ENCODE peak calls at places on chromosomes 1 and 21, in six cellular contexts. Y is CD8-positive, alpha-beta memory T cell; V is mammary epithelial cell; L is psoas muscle; T is endothelial cell of umbilical vein; P is aorta. H is an unnamed sample. For H3K4me1, the result is how much of the 10 kb centered on the place peaks cover.

GRCh38 chr1:50106095-50106761 is 2.5 kb upstream of the ELAVL4 start:
- DNase-seq in L (no peak), P (no peak), T (no peak), V (no peak), Y (no peak), H (no peak)

GRCh38 chr1:207966521-207966920 is 55.6 kb upstream of the CD34 start:
- DNase-seq in Y (no peak), P (no peak), T (peak), V (no peak), L (no peak), H (no peak)

GRCh38 chr1:47181955-47182680 is 7.7 kb downstream of the PDZK1IP1 start:
- DNase-seq in V (peak), Y (no peak), T (peak), P (peak), L (no peak), H (no peak)

GRCh38 chr1:180151508-180151907 is 3.2 kb upstream of the QSOX1 start:
- DNase-seq in Y (no peak), P (no peak), V (peak), L (no peak), T (peak), H (no peak)

GRCh38 chr1:8370928-8371327 is 53.0 kb downstream of the SLC45A1 start:
- DNase-seq in T (no peak), Y (no peak), P (no peak), V (no peak), L (no peak), H (no peak)

GRCh38 chr1:167263784-167264464 is 43.2 kb downstream of the POU2F1 start:
- DNase-seq in P (no peak), V (no peak), T (no peak), L (no peak), Y (peak), H (no peak)

GRCh38 chr1:197342044-197342565 is 74.1 kb downstream of the CRB1 start:
- DNase-seq in P (no peak), Y (no peak), T (no peak), L (no peak), V (no peak), H (no peak)

GRCh38 chr1:214198571-214198970 is 82.4 kb upstream of the SMYD2 start:
- DNase-seq in T (no peak), Y (no peak), P (no peak), L (no peak), V (no peak), H (no peak)

GRCh38 chr1:15543589-15544568 is 17.2 kb downstream of the DNAJC16 start:
- DNase-seq in Y (no peak), V (no peak), L (no peak), P (no peak), T (peak), H (no peak)

GRCh38 chr1:162118063-162118462 is 48.6 kb downstream of the NOS1AP start:
- DNase-seq in L (no peak), P (no peak), T (no peak), Y (no peak), V (no peak), H (no peak)

GRCh38 chr1:18965206-18966173 is 9.0 kb upstream of the IFFO2 start:
- DNase-seq in L (no peak), V (peak), Y (no peak), T (no peak), P (peak), H (no peak)

GRCh38 chr1:92886886-92887419 is 55.1 kb downstream of the RPL5 start:
- DNase-seq in T (no peak), V (no peak), L (no peak), Y (no peak), P (no peak), H (no peak)

GRCh38 chr1:184806296-184806721 is 51.7 kb upstream of the EDEM3 start:
- DNase-seq in Y (no peak), T (no peak), P (no peak), L (no peak), V (no peak), H (no peak)

GRCh38 chr1:24903560-24903954 is 26.5 kb downstream of the RUNX3 start:
- DNase-seq in P (peak), Y (no peak), T (no peak), V (no peak), L (no peak), H (no peak)

GRCh38 chr1:63411081-63411480 is 43.7 kb downstream of the ALG6 start:
- DNase-seq in T (no peak), V (no peak), P (no peak), L (no peak), Y (no peak), H (no peak)

GRCh38 chr1:185861630-185862029 is 127.4 kb downstream of the HMCN1 start:
- DNase-seq in T (peak), L (no peak), P (no peak), Y (no peak), V (no peak), H (no peak)

GRCh38 chr1:226736908-226737818 is 1.9 kb downstream of the ITPKB start:
- DNase-seq in T (peak), P (peak), L (peak), V (peak), Y (peak), H (peak)

GRCh38 chr1:226417830-226418546 is 10.1 kb upstream of the PARP1 start:
- DNase-seq in Y (peak), L (no peak), P (no peak), V (no peak), T (no peak), H (no peak)

GRCh38 chr1:235708390-235708962 is 58.9 kb upstream of the GNG4 start:
- DNase-seq in T (no peak), P (no peak), V (peak), L (no peak), Y (no peak), H (peak)

GRCh38 chr1:235712812-235713211 is 63.2 kb upstream of the GNG4 start:
- DNase-seq in V (no peak), P (no peak), Y (no peak), L (no peak), T (no peak), H (no peak)

GRCh38 chr1:235710665-235711064 is 61.1 kb upstream of the GNG4 start:
- DNase-seq in T (no peak), P (no peak), V (no peak), L (no peak), Y (no peak), H (no peak)

GRCh38 chr1:235709018-235709417 is 59.4 kb upstream of the GNG4 start:
- DNase-seq in P (no peak), V (no peak), T (no peak), Y (no peak), L (no peak), H (no peak)

DNA sequence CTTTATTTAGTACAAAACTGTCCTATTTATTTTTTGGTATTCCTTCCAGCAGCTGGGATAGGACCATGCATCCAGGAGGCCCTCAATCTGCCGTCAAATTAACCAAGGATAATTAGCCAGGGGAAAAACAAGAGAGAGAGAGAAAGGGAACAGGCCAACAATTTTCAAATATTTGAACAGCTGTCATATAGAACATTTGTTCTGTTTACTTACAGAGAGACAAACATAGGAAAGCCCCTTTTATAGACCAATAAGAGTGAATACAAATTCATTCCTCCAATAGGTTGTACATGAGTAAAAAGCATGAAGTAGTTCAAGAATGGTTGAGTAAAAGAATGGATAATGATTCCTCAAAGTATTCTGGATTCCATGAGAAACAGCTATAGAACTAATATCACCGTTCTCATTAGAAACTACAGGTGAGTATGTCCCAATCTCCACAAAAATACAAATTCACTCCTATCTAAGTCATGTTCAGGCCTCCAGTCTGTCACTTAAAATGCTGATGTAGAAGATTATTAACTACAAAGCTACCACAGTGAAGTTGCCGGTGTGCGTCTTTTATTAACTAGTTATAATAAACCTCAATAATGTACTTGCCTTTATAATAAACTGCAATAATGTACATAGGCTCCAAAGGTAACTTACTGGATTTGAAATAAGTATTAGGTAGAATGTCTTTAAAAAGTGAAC is 64.8 kb upstream of the GNG4 start:
- DNase-seq in T (no peak), L (no peak), P (no peak), V (no peak), Y (no peak), H (peak)
- H3K4me1 ChIP-seq in T (under half), L (under half), P (under half), V (under half), Y (under half), H (under half)

GRCh38 chr1:203464743-203465142 is 10.9 kb upstream of the PRELP start:
- DNase-seq in L (no peak), Y (no peak), V (no peak), P (no peak), T (no peak), H (no peak)
- H3K27ac ChIP-seq in L (no peak), Y (no peak), V (no peak), P (peak), T (no peak), H (peak)

GRCh38 chr1:31667065-31667785 is 22.5 kb upstream of the PEF1 start:
- DNase-seq in Y (no peak), P (no peak), V (no peak), L (no peak), T (no peak), H (no peak)

GRCh38 chr1:31663622-31664452 is 19.2 kb upstream of the PEF1 start:
- DNase-seq in T (peak), P (no peak), Y (peak), L (peak), V (no peak), H (peak)

GRCh38 chr1:31668303-31668883 is 23.7 kb upstream of the PEF1 start:
- DNase-seq in V (no peak), T (no peak), P (no peak), Y (no peak), L (no peak), H (no peak)

GRCh38 chr1:31664528-31664927 is 19.9 kb upstream of the PEF1 start:
- DNase-seq in V (no peak), L (no peak), P (no peak), Y (no peak), T (no peak), H (no peak)

GRCh38 chr1:31666290-31666963 is 21.8 kb upstream of the PEF1 start:
- DNase-seq in P (no peak), L (no peak), T (no peak), V (peak), Y (no peak), H (peak)
- H3K4me1 ChIP-seq in P (under half), L (under half), T (under half), V (under half), Y (under half), H (under half)

GRCh38 chr1:6860401-6860800 is 75.1 kb downstream of the CAMTA1 start:
- DNase-seq in L (no peak), V (peak), T (no peak), P (no peak), Y (no peak), H (no peak)
- H3K27ac ChIP-seq in L (no peak), V (peak), T (peak), P (peak), Y (no peak), H (no peak)

GRCh38 chr1:9705337-9706098 is 54.0 kb downstream of the PIK3CD start:
- DNase-seq in P (no peak), L (no peak), Y (no peak), T (no peak), V (no peak), H (no peak)

GRCh38 chr1:9701661-9702060 is 50.1 kb downstream of the PIK3CD start:
- DNase-seq in V (peak), P (no peak), L (no peak), T (no peak), Y (no peak), H (no peak)

GRCh38 chr1:9706178-9706577 is 54.6 kb downstream of the PIK3CD start:
- DNase-seq in L (no peak), T (no peak), Y (no peak), P (no peak), V (no peak), H (no peak)

GRCh38 chr1:9703165-9703509 is 51.6 kb downstream of the PIK3CD start:
- DNase-seq in L (no peak), T (no peak), P (no peak), V (no peak), Y (no peak), H (no peak)

GRCh38 chr1:9703681-9704080 is 52.1 kb downstream of the PIK3CD start:
- DNase-seq in L (no peak), Y (no peak), P (no peak), V (no peak), T (no peak), H (no peak)
- H3K4me1 ChIP-seq in L (under half), Y (under half), P (under half), V (under half), T (under half), H (under half)

DNA sequence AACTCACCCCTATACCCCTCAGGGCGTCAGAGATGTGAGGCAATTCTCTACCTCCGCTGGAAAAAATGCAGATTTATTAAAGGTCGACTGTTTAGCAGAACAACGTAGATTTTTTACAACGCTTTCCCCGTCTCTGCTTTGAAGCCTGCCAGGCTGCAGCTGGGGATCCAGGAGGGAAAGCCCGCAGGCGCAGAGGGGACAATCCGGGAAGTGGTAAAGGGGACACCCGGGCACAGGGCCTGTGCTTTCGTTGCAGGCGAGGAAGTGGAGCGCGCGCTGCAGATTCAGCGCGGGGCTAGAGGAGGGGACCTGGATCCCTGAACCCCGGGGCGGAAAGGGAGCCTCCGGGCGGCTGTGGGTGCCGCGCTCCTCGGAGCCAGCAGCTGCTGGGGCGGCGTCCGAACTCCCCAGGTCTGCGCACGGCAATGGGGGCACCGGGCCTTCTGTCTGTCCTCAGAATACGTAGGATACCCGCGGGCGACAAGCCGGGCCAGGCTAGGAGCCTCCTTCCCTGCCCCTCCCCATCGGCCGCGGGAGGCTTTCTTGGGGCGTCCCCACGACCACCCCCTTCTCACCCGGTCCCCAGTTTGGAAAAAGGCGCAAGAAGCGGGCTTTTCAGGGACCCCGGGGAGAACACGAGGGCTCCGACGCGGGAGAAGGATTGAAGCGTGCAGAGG is 5.5 kb downstream of the SIM2 start:
- DNase-seq in V (no peak), Y (no peak), P (peak), L (no peak), T (no peak), H (no peak)
- H3K27ac ChIP-seq in V (no peak), Y (no peak), P (no peak), L (no peak), T (no peak), H (no peak)

GRCh38 chr1:31665264-31665878 is 20.7 kb upstream of the PEF1 start:
- DNase-seq in T (no peak), P (no peak), V (no peak), Y (no peak), L (no peak), H (no peak)
- H3K4me1 ChIP-seq in T (under half), P (under half), V (under half), Y (under half), L (under half), H (under half)

DNA sequence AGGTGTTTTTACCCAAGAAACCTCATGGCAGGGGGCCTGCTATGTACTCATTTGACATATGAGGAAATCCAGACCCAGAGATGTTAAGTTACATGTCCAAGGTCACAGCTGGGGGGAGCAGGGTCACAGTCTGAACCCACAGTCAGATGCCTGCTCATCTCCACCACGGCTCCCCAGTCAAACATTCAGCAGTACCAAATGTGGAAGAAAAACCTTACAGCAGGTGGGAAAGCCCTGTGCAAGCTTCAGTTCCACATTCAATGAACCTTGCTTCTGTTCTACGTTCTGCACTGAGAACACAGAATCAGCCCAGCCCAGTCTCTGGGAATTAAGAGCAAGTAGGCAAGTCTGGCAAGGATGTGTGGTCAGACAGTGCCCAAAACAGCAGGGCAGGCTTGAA is 35.2 kb downstream of the LRP8 start:
- DNase-seq in L (no peak), T (no peak), Y (no peak), V (no peak), P (no peak), H (no peak)
- H3K27ac ChIP-seq in L (no peak), T (no peak), Y (no peak), V (no peak), P (no peak), H (no peak)

GRCh38 chr1:203187306-203188264 is 1.1 kb upstream of the CHI3L1 start:
- DNase-seq in P (no peak), L (no peak), T (no peak), V (no peak), Y (no peak), H (no peak)

GRCh38 chr1:203185585-203185984 is 919 bp downstream of the CHI3L1 start:
- DNase-seq in P (peak), T (no peak), L (no peak), Y (no peak), V (no peak), H (no peak)

GRCh38 chr1:203186091-203186445 is 436 bp downstream of the CHI3L1 start:
- DNase-seq in P (no peak), V (no peak), T (no peak), L (no peak), Y (no peak), H (no peak)

GRCh38 chr1:203185061-203185461 is 1.4 kb downstream of the CHI3L1 start:
- DNase-seq in T (no peak), Y (no peak), V (no peak), L (no peak), P (peak), H (no peak)

GRCh38 chr1:203186446-203187305 is at the start of gene CHI3L1:
- DNase-seq in P (peak), T (no peak), V (peak), L (no peak), Y (no peak), H (no peak)
- H3K4me1 ChIP-seq in P (under half), T (under half), V (under half), L (under half), Y (under half), H (under half)

H was measured in small intestine.